ENCODE peak calls at places on chromosomes 12 and 14, in four cellular contexts. One of them, this sample, is unnamed.

GRCh38 chr12:100382327-100382726 is 25.5 kb downstream of the SLC17A8 start:
- DNase-seq in H1: no peak
- DNase-seq in K562: no peak
- DNase-seq in SK-N-SH: no peak
- DNase-seq in this sample: no peak

GRCh38 chr14:34843011-34843554 is 32.1 kb downstream of the BAZ1A start:
- DNase-seq in SK-N-SH: peak; percentile 11
- DNase-seq in K562: peak; percentile 26
- DNase-seq in H1: no peak
- DNase-seq in this sample: no peak

GRCh38 chr14:84527706-84528105 is 1002.2 kb upstream of the FLRT2 start:
- DNase-seq in SK-N-SH: no peak
- DNase-seq in H1: no peak
- DNase-seq in K562: no peak
- DNase-seq in this sample: no peak

GRCh38 chr12:94767971-94768370 is 117.6 kb upstream of the TMCC3 start:
- DNase-seq in H1: no peak
- DNase-seq in SK-N-SH: no peak
- DNase-seq in K562: no peak
- DNase-seq in this sample: no peak

GRCh38 chr14:33693237-33693636 is 257.6 kb downstream of the EGLN3 start:
- DNase-seq in H1: no peak
- DNase-seq in SK-N-SH: no peak
- DNase-seq in K562: no peak
- DNase-seq in this sample: no peak

GRCh38 chr14:24080888-24081738 is 9.8 kb downstream of the CPNE6 start:
- DNase-seq in SK-N-SH: peak; percentile 85
- DNase-seq in K562: peak; percentile 85
- DNase-seq in H1: peak; percentile 81
- DNase-seq in this sample: peak; percentile 69

GRCh38 chr12:123807670-123808069 is 45.6 kb downstream of the DNAH10 start:
- DNase-seq in K562: no peak
- DNase-seq in SK-N-SH: peak; percentile 33
- DNase-seq in H1: no peak
- DNase-seq in this sample: no peak

GRCh38 chr12:84174115-84174514 is 738.5 kb downstream of the SLC6A15 start:
- DNase-seq in SK-N-SH: no peak
- DNase-seq in K562: no peak
- DNase-seq in H1: no peak
- DNase-seq in this sample: no peak

GRCh38 chr12:56628671-56629458 is 1.3 kb downstream of the BAZ2A start:
- DNase-seq in H1: peak; percentile 52
- DNase-seq in K562: peak; percentile 47
- DNase-seq in SK-N-SH: peak; percentile 72
- DNase-seq in this sample: peak; percentile 42

GRCh38 chr14:96895658-96896271 is 98.6 kb downstream of the VRK1 start:
- DNase-seq in H1: no peak
- DNase-seq in K562: no peak
- DNase-seq in SK-N-SH: no peak
- DNase-seq in this sample: no peak
- TF ChIP-seq TEAD4 in H1: no peak
- TF ChIP-seq TEAD4 in K562: no peak
- TF ChIP-seq TEAD4 in SK-N-SH: no peak
- TF ChIP-seq TEAD4 in this sample: no peak

DNA sequence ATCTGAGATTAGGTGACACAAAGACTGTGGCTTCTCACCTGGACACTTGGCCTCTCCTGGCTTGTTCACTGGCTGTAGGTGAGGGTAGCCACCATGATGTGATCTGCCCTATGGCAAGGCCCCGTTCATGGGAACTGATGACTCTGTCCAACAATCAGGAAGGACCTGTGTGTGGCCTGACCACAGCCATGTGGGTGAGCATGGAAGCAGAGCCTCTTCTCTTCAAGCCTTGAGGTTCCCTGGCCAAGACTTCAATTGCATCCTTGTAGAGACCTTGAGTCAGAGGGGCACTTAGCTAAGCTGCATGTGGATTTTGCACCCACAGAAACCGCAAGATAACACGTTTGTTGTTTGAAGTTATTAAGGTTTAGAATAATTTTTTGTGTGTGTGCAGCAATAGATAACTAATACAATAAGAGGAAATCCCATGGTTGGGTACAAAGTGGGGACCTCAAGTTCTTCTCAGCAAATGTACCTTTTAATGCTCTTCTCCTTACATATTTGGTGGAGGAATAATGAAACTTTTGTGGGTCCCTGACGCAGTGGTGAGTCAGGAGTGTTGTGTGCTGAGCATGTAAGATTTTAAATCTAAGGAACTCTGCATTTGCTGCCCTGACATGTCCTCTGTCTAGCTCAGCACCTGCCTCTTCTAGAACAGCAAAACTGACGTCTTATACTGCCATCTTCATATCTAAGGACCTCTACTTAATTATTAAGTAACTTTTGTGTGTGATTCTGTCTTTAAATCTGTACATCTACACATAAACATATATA is 27.5 kb upstream of the PLEKHG7 start:
- DNase-seq in K562: no peak
- DNase-seq in SK-N-SH: no peak
- DNase-seq in H1: no peak
- DNase-seq in this sample: no peak
- TF ChIP-seq TEAD4 in K562: no peak
- TF ChIP-seq TEAD4 in SK-N-SH: no peak
- TF ChIP-seq TEAD4 in H1: no peak
- TF ChIP-seq TEAD4 in this sample: no peak

DNA sequence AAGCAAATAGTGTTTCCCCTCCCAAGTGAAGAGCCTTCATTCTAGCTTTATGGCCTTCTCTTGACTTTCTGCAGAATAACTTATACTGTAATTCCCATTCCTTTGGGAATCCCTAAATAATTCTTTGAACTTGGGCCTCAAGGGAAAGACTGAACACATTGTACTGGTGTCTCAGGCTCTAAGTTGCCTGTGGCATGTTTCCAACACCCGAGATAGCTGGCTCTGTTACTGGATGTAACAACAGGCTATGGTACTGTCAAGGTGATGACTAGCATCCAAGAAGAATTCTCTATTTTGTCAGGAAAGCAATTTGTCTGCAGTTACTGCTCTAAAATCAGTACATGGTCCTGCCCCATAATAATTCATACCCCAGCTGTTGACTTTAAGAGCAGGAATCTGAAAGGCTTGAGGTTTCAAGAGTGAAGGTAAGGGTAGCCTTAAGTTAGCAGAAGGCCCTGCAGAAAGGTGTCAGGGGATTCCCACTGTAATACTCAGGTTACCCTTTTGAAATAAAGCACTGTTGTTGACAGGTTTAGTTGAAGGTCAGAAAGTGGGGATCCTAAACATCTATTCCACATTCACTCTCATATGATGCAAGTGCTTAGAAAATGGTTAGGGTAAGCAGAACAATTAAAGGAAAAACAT is 5.2 kb downstream of the GPX2 start:
- DNase-seq in H1: no peak
- DNase-seq in K562: no peak
- DNase-seq in SK-N-SH: no peak
- DNase-seq in this sample: no peak
- TF ChIP-seq TEAD4 in H1: no peak
- TF ChIP-seq TEAD4 in K562: no peak
- TF ChIP-seq TEAD4 in SK-N-SH: no peak
- TF ChIP-seq TEAD4 in this sample: no peak

GRCh38 chr14:105710119-105711057 is 184.0 kb downstream of the TMEM121 start:
- DNase-seq in K562: no peak
- DNase-seq in SK-N-SH: no peak
- DNase-seq in H1: no peak
- DNase-seq in this sample: no peak
- TF ChIP-seq TEAD4 in K562: no peak
- TF ChIP-seq TEAD4 in SK-N-SH: no peak
- TF ChIP-seq TEAD4 in H1: no peak
- TF ChIP-seq TEAD4 in this sample: no peak

GRCh38 chr12:117857632-117858274 is 111.0 kb downstream of the KSR2 start:
- DNase-seq in H1: peak; percentile 87
- DNase-seq in K562: peak; percentile 63
- DNase-seq in SK-N-SH: peak; percentile 71
- DNase-seq in this sample: peak; percentile 83
- TF ChIP-seq TEAD4 in H1: peak; percentile 43
- TF ChIP-seq TEAD4 in K562: no peak
- TF ChIP-seq TEAD4 in SK-N-SH: no peak
- TF ChIP-seq TEAD4 in this sample: no peak

DNA sequence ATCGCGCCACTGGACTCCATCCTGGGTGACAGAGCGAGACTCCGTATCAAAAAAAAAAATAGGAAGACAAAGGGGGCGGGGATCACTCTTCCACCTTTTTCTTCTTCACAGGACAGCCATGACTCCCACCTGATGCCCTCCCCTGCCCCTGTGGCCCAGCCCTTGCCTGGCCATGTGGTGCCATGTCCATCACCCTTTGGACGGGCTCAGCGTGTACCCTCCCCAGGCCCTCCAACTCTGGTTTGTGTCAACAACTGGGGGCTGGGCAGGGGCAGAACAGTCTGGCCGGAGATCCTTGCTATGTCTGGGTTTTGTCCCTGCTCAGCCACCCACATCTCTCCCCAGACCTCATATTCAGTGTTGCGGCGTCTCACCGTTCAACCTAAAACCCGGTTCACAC is 5.8 kb downstream of the TROAP start:
- DNase-seq in SK-N-SH: no peak
- DNase-seq in K562: no peak
- DNase-seq in H1: no peak
- DNase-seq in this sample: no peak
- TF ChIP-seq TEAD4 in SK-N-SH: no peak
- TF ChIP-seq TEAD4 in K562: no peak
- TF ChIP-seq TEAD4 in H1: no peak
- TF ChIP-seq TEAD4 in this sample: no peak

DNA sequence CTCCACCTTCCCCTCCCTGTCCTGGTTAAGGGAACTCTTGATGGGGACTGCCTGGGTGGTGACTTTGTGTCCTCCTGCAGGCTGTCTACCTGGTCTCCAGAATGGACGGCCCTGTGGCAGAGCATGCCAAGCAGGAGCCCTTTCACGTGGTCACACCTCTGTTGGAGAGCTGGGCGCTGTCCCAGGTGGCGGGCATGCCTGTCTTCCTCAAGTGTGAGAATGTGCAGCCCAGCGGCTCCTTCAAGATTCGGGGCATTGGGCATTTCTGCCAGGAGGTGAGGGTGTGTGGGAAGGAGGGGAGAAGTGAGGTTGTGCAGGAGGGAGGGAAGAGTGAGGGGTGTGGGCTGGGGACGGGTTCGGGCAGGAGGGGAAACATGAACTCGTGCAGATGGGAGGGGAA is 5.7 kb downstream of the SDSL start:
- DNase-seq in SK-N-SH: no peak
- DNase-seq in H1: no peak
- DNase-seq in K562: no peak
- DNase-seq in this sample: no peak
- TF ChIP-seq TEAD4 in SK-N-SH: no peak
- TF ChIP-seq TEAD4 in H1: no peak
- TF ChIP-seq TEAD4 in K562: no peak
- TF ChIP-seq TEAD4 in this sample: no peak

DNA sequence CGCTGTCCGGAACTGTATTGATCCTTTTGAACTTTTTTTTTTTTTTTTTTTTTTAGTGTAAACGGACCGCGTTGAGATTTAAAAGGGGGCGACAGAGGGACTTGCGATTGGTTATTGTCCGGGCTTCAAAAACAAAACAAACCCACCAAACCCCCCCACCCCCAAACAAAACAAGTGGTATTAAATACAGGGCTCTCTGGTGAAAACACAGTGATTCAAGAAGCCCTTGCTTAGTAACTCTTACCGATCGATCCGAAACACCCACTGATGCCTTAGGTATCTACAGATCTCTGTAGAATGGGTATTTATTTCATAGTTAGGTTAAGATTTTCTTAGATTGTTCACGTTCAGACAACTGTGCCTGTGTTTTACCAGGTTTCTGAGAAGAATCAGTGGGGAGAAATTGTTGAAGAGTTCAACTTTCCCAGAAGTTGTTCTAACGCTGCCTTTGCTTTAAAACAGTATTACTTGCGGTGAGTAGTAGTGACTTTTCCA is 1.4 kb downstream of the ARID2 start:
- DNase-seq in K562: no peak
- DNase-seq in H1: no peak
- DNase-seq in SK-N-SH: no peak
- DNase-seq in this sample: no peak
- TF ChIP-seq TEAD4 in K562: no peak
- TF ChIP-seq TEAD4 in H1: no peak
- TF ChIP-seq TEAD4 in SK-N-SH: no peak
- TF ChIP-seq TEAD4 in this sample: no peak

DNA sequence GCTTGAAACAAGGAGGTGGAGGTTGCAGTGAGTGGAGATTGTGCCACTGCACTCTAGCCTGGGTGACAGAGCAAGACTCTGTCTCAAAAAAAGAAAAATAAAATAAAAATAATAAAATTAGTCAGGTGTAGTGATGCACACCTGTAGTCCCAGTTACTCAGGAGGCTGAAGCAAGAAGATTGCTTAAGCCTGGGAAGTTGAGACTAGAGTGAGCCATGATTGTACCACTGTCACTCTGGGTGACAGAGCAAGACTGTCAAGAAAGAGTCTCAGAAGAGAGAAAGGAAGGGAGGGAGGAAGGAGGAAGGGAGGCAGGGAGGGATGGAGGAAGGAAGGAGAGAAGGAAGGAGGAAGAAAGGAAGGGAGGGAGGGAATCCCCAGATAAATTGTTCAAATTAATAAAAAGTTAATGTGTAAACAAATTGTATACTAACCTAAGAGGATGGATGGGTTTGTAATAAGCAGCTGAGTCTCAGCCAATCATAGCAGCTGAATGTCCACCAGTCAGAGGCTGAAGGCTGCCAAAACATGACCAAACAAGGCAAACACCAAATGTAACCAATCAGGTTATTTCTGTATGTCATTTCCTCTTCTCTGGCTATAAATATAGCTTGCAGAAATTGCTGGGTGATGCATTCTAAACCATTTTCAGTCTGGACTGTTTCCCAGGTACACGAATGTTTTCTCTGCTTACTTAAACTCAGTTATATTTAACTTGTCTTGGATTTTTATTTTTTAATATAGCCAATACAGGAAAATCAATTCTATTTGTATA is 6.1 kb upstream of the CDCA4 start:
- DNase-seq in SK-N-SH: no peak
- DNase-seq in K562: peak; percentile 37
- DNase-seq in H1: no peak
- DNase-seq in this sample: no peak
- TF ChIP-seq TEAD4 in SK-N-SH: no peak
- TF ChIP-seq TEAD4 in K562: no peak
- TF ChIP-seq TEAD4 in H1: no peak
- TF ChIP-seq TEAD4 in this sample: no peak

DNA sequence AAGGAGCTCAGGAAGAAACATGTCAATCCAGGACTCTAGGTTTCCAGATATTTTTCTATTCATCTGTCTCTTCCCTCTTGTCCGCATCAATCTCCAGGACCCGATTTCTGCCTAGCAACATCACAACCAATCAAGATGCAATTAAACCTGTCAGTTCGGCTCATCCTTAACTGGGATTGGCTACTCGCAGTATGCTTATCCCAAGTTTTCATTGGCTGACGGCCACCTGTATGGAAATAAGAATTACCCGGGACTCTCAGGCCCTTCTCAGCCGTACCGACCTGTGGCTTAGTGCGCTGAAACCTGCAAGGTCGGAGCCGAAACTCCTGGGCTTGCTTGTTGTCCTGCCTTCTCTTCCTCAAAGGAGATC is 20.4 kb upstream of the ATP5MC2 start:
- DNase-seq in SK-N-SH: peak; percentile 84
- DNase-seq in H1: peak; percentile 64
- DNase-seq in K562: peak; percentile 94
- DNase-seq in this sample: peak; percentile 74
- TF ChIP-seq TEAD4 in SK-N-SH: no peak
- TF ChIP-seq TEAD4 in H1: no peak
- TF ChIP-seq TEAD4 in K562: no peak
- TF ChIP-seq TEAD4 in this sample: no peak